ENCODE peak calls at places on chromosome 18, in nine cellular contexts. One of them, this sample, is unnamed.

GRCh38 chr18:54269924-54270844 is 867 bp downstream of the POLI start:
- DNase-seq in ovary: peak
- DNase-seq in endothelial cell: peak
- DNase-seq in fibroblast of the aortic adventitia: peak
- DNase-seq in HCT116: peak
- DNase-seq in GM23338: peak
- DNase-seq in AG09309: no peak
- DNase-seq in psoas muscle: no peak
- DNase-seq in upper lobe of right lung: no peak
- DNase-seq in this sample: no peak

GRCh38 chr18:56248613-56249235 is 389.7 kb downstream of the TXNL1 start:
- DNase-seq in GM23338: no peak
- DNase-seq in endothelial cell: no peak
- DNase-seq in psoas muscle: no peak
- DNase-seq in AG09309: no peak
- DNase-seq in upper lobe of right lung: no peak
- DNase-seq in fibroblast of the aortic adventitia: no peak
- DNase-seq in ovary: no peak
- DNase-seq in HCT116: no peak
- DNase-seq in this sample: no peak

GRCh38 chr18:29512203-29512602 is 1335.3 kb upstream of the CDH2 start:
- DNase-seq in GM23338: no peak
- DNase-seq in endothelial cell: no peak
- DNase-seq in ovary: no peak
- DNase-seq in AG09309: no peak
- DNase-seq in fibroblast of the aortic adventitia: no peak
- DNase-seq in upper lobe of right lung: no peak
- DNase-seq in psoas muscle: no peak
- DNase-seq in HCT116: no peak
- DNase-seq in this sample: no peak

GRCh38 chr18:43620936-43621335 is 343.6 kb upstream of the SYT4 start:
- DNase-seq in upper lobe of right lung: no peak
- DNase-seq in endothelial cell: no peak
- DNase-seq in GM23338: peak
- DNase-seq in ovary: no peak
- DNase-seq in fibroblast of the aortic adventitia: peak
- DNase-seq in psoas muscle: no peak
- DNase-seq in AG09309: no peak
- DNase-seq in HCT116: no peak
- DNase-seq in this sample: no peak

GRCh38 chr18:69484699-69485396 is 84.2 kb downstream of the DOK6 start:
- DNase-seq in HCT116: no peak
- DNase-seq in endothelial cell: no peak
- DNase-seq in GM23338: peak
- DNase-seq in psoas muscle: no peak
- DNase-seq in upper lobe of right lung: no peak
- DNase-seq in ovary: no peak
- DNase-seq in AG09309: peak
- DNase-seq in fibroblast of the aortic adventitia: peak
- DNase-seq in this sample: no peak

GRCh38 chr18:79847606-79848293 is 50.0 kb downstream of the KCNG2 start:
- DNase-seq in ovary: no peak
- DNase-seq in GM23338: no peak
- DNase-seq in fibroblast of the aortic adventitia: no peak
- DNase-seq in endothelial cell: no peak
- DNase-seq in HCT116: no peak
- DNase-seq in psoas muscle: no peak
- DNase-seq in upper lobe of right lung: peak
- DNase-seq in AG09309: no peak
- DNase-seq in this sample: no peak

GRCh38 chr18:3450358-3451107 is 561 bp downstream of the TGIF1 start:
- DNase-seq in psoas muscle: peak
- DNase-seq in ovary: peak
- DNase-seq in AG09309: no peak
- DNase-seq in upper lobe of right lung: peak
- DNase-seq in GM23338: no peak
- DNase-seq in HCT116: no peak
- DNase-seq in endothelial cell: peak
- DNase-seq in fibroblast of the aortic adventitia: peak
- DNase-seq in this sample: peak

GRCh38 chr18:6624271-6624670 is 105.2 kb upstream of the ARHGAP28 start:
- DNase-seq in GM23338: no peak
- DNase-seq in fibroblast of the aortic adventitia: peak
- DNase-seq in AG09309: peak
- DNase-seq in upper lobe of right lung: no peak
- DNase-seq in ovary: no peak
- DNase-seq in HCT116: no peak
- DNase-seq in endothelial cell: no peak
- DNase-seq in psoas muscle: no peak
- DNase-seq in this sample: no peak

GRCh38 chr18:2706903-2707302 is 51.4 kb downstream of the SMCHD1 start:
- DNase-seq in psoas muscle: no peak
- DNase-seq in AG09309: no peak
- DNase-seq in HCT116: no peak
- DNase-seq in fibroblast of the aortic adventitia: peak
- DNase-seq in upper lobe of right lung: no peak
- DNase-seq in GM23338: peak
- DNase-seq in endothelial cell: no peak
- DNase-seq in ovary: no peak
- DNase-seq in this sample: no peak

GRCh38 chr18:79422783-79423165 is 27.0 kb downstream of the NFATC1 start:
- DNase-seq in GM23338: no peak
- DNase-seq in ovary: no peak
- DNase-seq in psoas muscle: no peak
- DNase-seq in fibroblast of the aortic adventitia: no peak
- DNase-seq in AG09309: no peak
- DNase-seq in HCT116: no peak
- DNase-seq in upper lobe of right lung: no peak
- DNase-seq in endothelial cell: no peak
- DNase-seq in this sample: no peak

GRCh38 chr18:12308386-12309100 is 502 bp downstream of the TUBB6 start:
- DNase-seq in AG09309: peak
- DNase-seq in upper lobe of right lung: peak
- DNase-seq in endothelial cell: peak
- DNase-seq in fibroblast of the aortic adventitia: peak
- DNase-seq in HCT116: no peak
- DNase-seq in ovary: peak
- DNase-seq in psoas muscle: peak
- DNase-seq in GM23338: peak
- DNase-seq in this sample: peak

GRCh38 chr18:59957957-59958356 is 58.2 kb downstream of the PMAIP1 start:
- DNase-seq in endothelial cell: no peak
- DNase-seq in psoas muscle: no peak
- DNase-seq in upper lobe of right lung: no peak
- DNase-seq in ovary: no peak
- DNase-seq in fibroblast of the aortic adventitia: peak
- DNase-seq in AG09309: no peak
- DNase-seq in GM23338: no peak
- DNase-seq in HCT116: peak
- DNase-seq in this sample: peak

GRCh38 chr18:7084766-7085080 is 32.9 kb downstream of the LAMA1 start:
- DNase-seq in endothelial cell: no peak
- DNase-seq in AG09309: peak
- DNase-seq in HCT116: no peak
- DNase-seq in fibroblast of the aortic adventitia: peak
- DNase-seq in upper lobe of right lung: no peak
- DNase-seq in GM23338: no peak
- DNase-seq in psoas muscle: no peak
- DNase-seq in ovary: no peak
- DNase-seq in this sample: no peak

GRCh38 chr18:26157326-26157725 is 23.7 kb downstream of the PSMA8 start:
- DNase-seq in fibroblast of the aortic adventitia: no peak
- DNase-seq in psoas muscle: no peak
- DNase-seq in upper lobe of right lung: no peak
- DNase-seq in GM23338: no peak
- DNase-seq in HCT116: no peak
- DNase-seq in ovary: no peak
- DNase-seq in AG09309: no peak
- DNase-seq in endothelial cell: no peak
- DNase-seq in this sample: no peak

GRCh38 chr18:26574958-26575864 is 26.9 kb upstream of the KCTD1 start:
- DNase-seq in upper lobe of right lung: peak
- DNase-seq in ovary: peak
- DNase-seq in GM23338: peak
- DNase-seq in fibroblast of the aortic adventitia: peak
- DNase-seq in HCT116: no peak
- DNase-seq in endothelial cell: peak
- DNase-seq in psoas muscle: peak
- DNase-seq in AG09309: peak
- DNase-seq in this sample: peak

GRCh38 chr18:5998907-5999306 is 103.6 kb upstream of the TMEM200C start:
- DNase-seq in endothelial cell: no peak
- DNase-seq in GM23338: no peak
- DNase-seq in psoas muscle: no peak
- DNase-seq in ovary: no peak
- DNase-seq in HCT116: no peak
- DNase-seq in AG09309: no peak
- DNase-seq in fibroblast of the aortic adventitia: no peak
- DNase-seq in upper lobe of right lung: no peak
- DNase-seq in this sample: no peak

GRCh38 chr18:59669872-59670657 is 27.2 kb downstream of the CCBE1 start:
- DNase-seq in ovary: peak
- DNase-seq in HCT116: no peak
- DNase-seq in endothelial cell: no peak
- DNase-seq in AG09309: peak
- DNase-seq in GM23338: no peak
- DNase-seq in fibroblast of the aortic adventitia: peak
- DNase-seq in upper lobe of right lung: no peak
- DNase-seq in psoas muscle: no peak
- DNase-seq in this sample: no peak

GRCh38 chr18:9135912-9136314 is 668 bp upstream of the ANKRD12 start:
- DNase-seq in fibroblast of the aortic adventitia: peak
- DNase-seq in upper lobe of right lung: no peak
- DNase-seq in AG09309: no peak
- DNase-seq in HCT116: peak
- DNase-seq in GM23338: peak
- DNase-seq in psoas muscle: no peak
- DNase-seq in ovary: no peak
- DNase-seq in endothelial cell: peak
- DNase-seq in this sample: peak

GRCh38 chr18:62402342-62402948 is 77.3 kb downstream of the TNFRSF11A start:
- DNase-seq in HCT116: no peak
- DNase-seq in AG09309: no peak
- DNase-seq in endothelial cell: no peak
- DNase-seq in upper lobe of right lung: no peak
- DNase-seq in ovary: no peak
- DNase-seq in psoas muscle: no peak
- DNase-seq in GM23338: no peak
- DNase-seq in fibroblast of the aortic adventitia: no peak
- DNase-seq in this sample: no peak

GRCh38 chr18:62398291-62398690 is 73.2 kb downstream of the TNFRSF11A start:
- DNase-seq in ovary: no peak
- DNase-seq in fibroblast of the aortic adventitia: no peak
- DNase-seq in upper lobe of right lung: no peak
- DNase-seq in endothelial cell: no peak
- DNase-seq in GM23338: no peak
- DNase-seq in HCT116: no peak
- DNase-seq in psoas muscle: no peak
- DNase-seq in AG09309: no peak
- DNase-seq in this sample: no peak

GRCh38 chr18:62399306-62399705 is 74.2 kb downstream of the TNFRSF11A start:
- DNase-seq in fibroblast of the aortic adventitia: no peak
- DNase-seq in AG09309: no peak
- DNase-seq in GM23338: no peak
- DNase-seq in HCT116: no peak
- DNase-seq in ovary: no peak
- DNase-seq in psoas muscle: no peak
- DNase-seq in upper lobe of right lung: no peak
- DNase-seq in endothelial cell: no peak
- DNase-seq in this sample: no peak

GRCh38 chr18:62400916-62401315 is 75.8 kb downstream of the TNFRSF11A start:
- DNase-seq in endothelial cell: no peak
- DNase-seq in fibroblast of the aortic adventitia: no peak
- DNase-seq in HCT116: no peak
- DNase-seq in GM23338: no peak
- DNase-seq in ovary: no peak
- DNase-seq in AG09309: no peak
- DNase-seq in upper lobe of right lung: no peak
- DNase-seq in psoas muscle: no peak
- DNase-seq in this sample: no peak

GRCh38 chr18:62399781-62400308 is 74.7 kb downstream of the TNFRSF11A start:
- DNase-seq in GM23338: peak
- DNase-seq in AG09309: no peak
- DNase-seq in psoas muscle: no peak
- DNase-seq in endothelial cell: peak
- DNase-seq in fibroblast of the aortic adventitia: no peak
- DNase-seq in ovary: no peak
- DNase-seq in HCT116: no peak
- DNase-seq in upper lobe of right lung: no peak
- DNase-seq in this sample: no peak
- TF ChIP-seq CTCF in GM23338: peak
- TF ChIP-seq CTCF in AG09309: peak
- TF ChIP-seq CTCF in psoas muscle: no peak
- TF ChIP-seq CTCF in endothelial cell: peak
- TF ChIP-seq CTCF in fibroblast of the aortic adventitia: no peak
- TF ChIP-seq CTCF in ovary: no peak
- TF ChIP-seq CTCF in HCT116: peak
- TF ChIP-seq CTCF in upper lobe of right lung: no peak
- TF ChIP-seq CTCF in this sample: no peak

GRCh38 chr18:31610841-31611240 is 19.2 kb downstream of the TTR start:
- DNase-seq in GM23338: peak
- DNase-seq in ovary: no peak
- DNase-seq in AG09309: no peak
- DNase-seq in fibroblast of the aortic adventitia: peak
- DNase-seq in psoas muscle: no peak
- DNase-seq in endothelial cell: peak
- DNase-seq in upper lobe of right lung: no peak
- DNase-seq in HCT116: peak
- DNase-seq in this sample: peak
- TF ChIP-seq CTCF in GM23338: peak
- TF ChIP-seq CTCF in ovary: no peak
- TF ChIP-seq CTCF in AG09309: no peak
- TF ChIP-seq CTCF in fibroblast of the aortic adventitia: peak
- TF ChIP-seq CTCF in psoas muscle: peak
- TF ChIP-seq CTCF in endothelial cell: peak
- TF ChIP-seq CTCF in upper lobe of right lung: peak
- TF ChIP-seq CTCF in HCT116: peak
- TF ChIP-seq CTCF in this sample: peak

GRCh38 chr18:78196280-78196679 is 783.3 kb upstream of the SALL3 start:
- DNase-seq in ovary: no peak
- DNase-seq in AG09309: no peak
- DNase-seq in fibroblast of the aortic adventitia: no peak
- DNase-seq in GM23338: no peak
- DNase-seq in psoas muscle: no peak
- DNase-seq in HCT116: no peak
- DNase-seq in upper lobe of right lung: no peak
- DNase-seq in endothelial cell: no peak
- DNase-seq in this sample: no peak

GRCh38 chr18:78192044-78192443 is 787.6 kb upstream of the SALL3 start:
- DNase-seq in AG09309: no peak
- DNase-seq in HCT116: no peak
- DNase-seq in upper lobe of right lung: peak
- DNase-seq in psoas muscle: no peak
- DNase-seq in GM23338: no peak
- DNase-seq in fibroblast of the aortic adventitia: no peak
- DNase-seq in endothelial cell: no peak
- DNase-seq in ovary: peak
- DNase-seq in this sample: no peak
- TF ChIP-seq CTCF in AG09309: no peak
- TF ChIP-seq CTCF in HCT116: no peak
- TF ChIP-seq CTCF in upper lobe of right lung: peak
- TF ChIP-seq CTCF in psoas muscle: no peak
- TF ChIP-seq CTCF in GM23338: no peak
- TF ChIP-seq CTCF in fibroblast of the aortic adventitia: no peak
- TF ChIP-seq CTCF in endothelial cell: no peak
- TF ChIP-seq CTCF in ovary: no peak
- TF ChIP-seq CTCF in this sample: no peak

GRCh38 chr18:47709556-47709955 is 220.9 kb downstream of the SMAD2 start:
- DNase-seq in GM23338: no peak
- DNase-seq in HCT116: no peak
- DNase-seq in upper lobe of right lung: no peak
- DNase-seq in ovary: no peak
- DNase-seq in fibroblast of the aortic adventitia: no peak
- DNase-seq in endothelial cell: no peak
- DNase-seq in psoas muscle: no peak
- DNase-seq in AG09309: no peak
- DNase-seq in this sample: no peak
- TF ChIP-seq CTCF in GM23338: no peak
- TF ChIP-seq CTCF in HCT116: no peak
- TF ChIP-seq CTCF in upper lobe of right lung: no peak
- TF ChIP-seq CTCF in ovary: no peak
- TF ChIP-seq CTCF in fibroblast of the aortic adventitia: no peak
- TF ChIP-seq CTCF in endothelial cell: no peak
- TF ChIP-seq CTCF in psoas muscle: no peak
- TF ChIP-seq CTCF in AG09309: no peak
- TF ChIP-seq CTCF in this sample: no peak